ENCODE peak calls at places on chromosome 22, in six cellular contexts. N, M, T, J, W and S are unnamed samples. For H3K36me3, the result is how much of the 10 kb centered on the place peaks cover.

GRCh38 chr22:26887456-26887855 is 230.1 kb downstream of the MIAT start:
- DNase-seq in N (peak), M (peak), T (peak), J (peak), W (no peak), S (no peak)

GRCh38 chr22:42966389-42966998 is 48.5 kb downstream of the PACSIN2 start:
- DNase-seq in N (no peak), M (peak), T (no peak), J (peak), W (no peak), S (no peak)

GRCh38 chr22:17779286-17780115 is 5.2 kb upstream of the BID start:
- DNase-seq in N (no peak), M (no peak), T (no peak), J (no peak), W (no peak), S (no peak)

GRCh38 chr22:32855023-32855756 is 53.7 kb downstream of the TIMP3 start:
- DNase-seq in N (no peak), M (no peak), T (no peak), J (no peak), W (no peak), S (no peak)

GRCh38 chr22:37716708-37717107 is 19.9 kb downstream of the TRIOBP start:
- DNase-seq in N (no peak), M (no peak), T (no peak), J (no peak), W (no peak), S (no peak)

GRCh38 chr22:28544431-28544868 is 135.2 kb downstream of the TTC28 start:
- DNase-seq in N (no peak), M (no peak), T (peak), J (peak), W (no peak), S (no peak)

GRCh38 chr22:36467946-36468345 is 13.5 kb downstream of the TXN2 start:
- DNase-seq in N (no peak), M (peak), T (no peak), J (peak), W (no peak), S (no peak)

GRCh38 chr22:34111210-34111824 is 191.0 kb upstream of the LARGE1 start:
- DNase-seq in N (peak), M (no peak), T (peak), J (no peak), W (peak), S (no peak)

GRCh38 chr22:40628354-40629042 is 8.0 kb downstream of the MRTFA start:
- DNase-seq in N (no peak), M (no peak), T (no peak), J (peak), W (no peak), S (no peak)

GRCh38 chr22:25909988-25910387 is 168.0 kb downstream of the MYO18B start:
- DNase-seq in N (no peak), M (no peak), T (no peak), J (no peak), W (no peak), S (no peak)

GRCh38 chr22:38954414-38955043 is 2.9 kb upstream of the APOBEC3A start:
- DNase-seq in N (no peak), M (no peak), T (no peak), J (no peak), W (no peak), S (no peak)

GRCh38 chr22:44575344-44576268 is 77.6 kb upstream of the RTL6 start:
- DNase-seq in N (no peak), M (no peak), T (no peak), J (no peak), W (no peak), S (no peak)

GRCh38 chr22:44587004-44587793 is 89.2 kb upstream of the RTL6 start:
- DNase-seq in N (no peak), M (no peak), T (peak), J (peak), W (no peak), S (no peak)

GRCh38 chr22:20581503-20582170 is 74.2 kb downstream of the MED15 start:
- DNase-seq in N (no peak), M (no peak), T (no peak), J (no peak), W (no peak), S (no peak)
- H3K36me3 ChIP-seq in N (under half), M (half or more), T (under half), J (under half), W (under half), S (under half)

GRCh38 chr22:46757104-46757503 is 5.3 kb upstream of the TBC1D22A start:
- DNase-seq in N (no peak), M (no peak), T (no peak), J (no peak), W (no peak), S (no peak)

GRCh38 chr22:46758098-46758497 is 4.4 kb upstream of the TBC1D22A start:
- DNase-seq in N (no peak), M (no peak), T (no peak), J (no peak), W (no peak), S (no peak)

GRCh38 chr22:46754826-46755225 is 7.6 kb upstream of the TBC1D22A start:
- DNase-seq in N (no peak), M (no peak), T (no peak), J (no peak), W (no peak), S (no peak)

GRCh38 chr22:46754110-46754799 is 8.2 kb upstream of the TBC1D22A start:
- DNase-seq in N (no peak), M (peak), T (no peak), J (peak), W (peak), S (peak)

GRCh38 chr22:46756097-46756496 is 6.4 kb upstream of the TBC1D22A start:
- DNase-seq in N (no peak), M (no peak), T (peak), J (no peak), W (no peak), S (no peak)
- H3K36me3 ChIP-seq in N (under half), M (under half), T (under half), J (under half), W (under half), S (under half)

DNA sequence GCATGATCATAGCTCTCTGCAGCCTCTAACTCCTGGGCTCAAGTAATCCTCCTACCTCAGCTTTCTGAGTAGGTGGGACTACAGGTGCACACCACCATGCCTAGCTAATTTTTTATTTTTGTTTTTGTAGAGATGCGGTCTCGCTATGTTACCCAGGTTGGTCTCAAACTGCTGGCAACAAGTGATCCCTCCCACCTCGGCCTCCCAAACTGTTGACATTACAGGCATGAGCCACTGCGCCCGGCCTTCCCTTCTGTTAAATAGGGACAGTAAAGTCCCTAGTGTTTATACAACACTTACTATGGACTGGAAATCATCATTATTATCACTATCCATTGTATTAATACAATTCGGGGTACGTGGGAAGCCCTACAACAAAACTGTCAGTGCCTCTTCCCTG is 12.6 kb downstream of the SELENOM start:
- DNase-seq in N (no peak), M (no peak), T (no peak), J (no peak), W (no peak), S (no peak)
- H3K36me3 ChIP-seq in N (under half), M (half or more), T (under half), J (half or more), W (under half), S (half or more)

DNA sequence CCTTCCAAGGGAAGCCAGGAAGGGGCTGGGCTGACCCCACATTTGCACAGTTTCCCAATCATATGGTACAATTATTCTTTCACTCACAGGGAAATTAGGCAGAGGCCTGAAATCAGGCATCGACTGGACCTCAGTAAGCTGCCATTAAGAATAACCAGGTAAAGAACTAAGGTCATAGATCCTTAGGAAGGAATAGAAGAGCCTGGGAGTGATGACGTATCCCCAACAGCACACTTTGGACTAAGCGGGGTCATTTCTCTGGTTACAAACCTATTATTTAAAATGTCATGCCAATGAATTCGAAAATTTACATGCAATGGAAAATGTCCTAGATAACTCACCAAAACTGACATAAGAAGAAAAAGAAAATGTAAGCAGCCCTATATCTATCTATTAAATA is 118.2 kb downstream of the BRD1 start:
- DNase-seq in N (no peak), M (no peak), T (no peak), J (no peak), W (no peak), S (no peak)
- H3K36me3 ChIP-seq in N (under half), M (under half), T (under half), J (under half), W (under half), S (under half)

GRCh38 chr22:35407352-35407751 is 7.4 kb downstream of the MCM5 start:
- DNase-seq in N (no peak), M (no peak), T (no peak), J (no peak), W (no peak), S (no peak)

GRCh38 chr22:35409783-35410662 is 10.1 kb downstream of the MCM5 start:
- DNase-seq in N (no peak), M (no peak), T (no peak), J (no peak), W (peak), S (no peak)

GRCh38 chr22:35410663-35411034 is 10.7 kb downstream of the MCM5 start:
- DNase-seq in N (no peak), M (no peak), T (no peak), J (no peak), W (no peak), S (no peak)

GRCh38 chr22:35413624-35414023 is 13.7 kb downstream of the MCM5 start:
- DNase-seq in N (no peak), M (no peak), T (no peak), J (no peak), W (no peak), S (no peak)

GRCh38 chr22:35411112-35411511 is 11.2 kb downstream of the MCM5 start:
- DNase-seq in N (no peak), M (no peak), T (peak), J (no peak), W (peak), S (no peak)
- H3K36me3 ChIP-seq in N (under half), M (half or more), T (half or more), J (under half), W (under half), S (under half)

DNA sequence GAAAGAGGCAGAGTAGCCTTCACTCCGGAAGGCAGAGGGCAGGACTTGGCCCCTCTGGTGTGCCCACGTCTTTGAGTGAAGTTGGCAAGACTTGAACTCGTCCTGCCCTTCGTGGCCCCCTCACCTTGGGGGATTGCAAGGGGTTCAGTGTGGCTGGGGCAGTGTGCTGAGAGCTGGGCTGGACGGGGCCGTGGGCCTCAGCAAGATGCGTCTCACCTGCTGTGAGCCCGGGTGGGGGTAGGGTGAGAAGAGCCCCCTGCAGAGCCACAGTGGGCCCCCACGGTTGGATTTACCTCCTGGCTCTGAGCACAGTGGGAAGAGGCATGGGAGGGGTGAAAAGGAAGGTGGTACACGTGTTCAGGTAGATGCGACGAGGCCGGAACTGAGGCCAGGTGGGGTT is 81.4 kb upstream of the ATXN10 start:
- DNase-seq in N (no peak), M (no peak), T (no peak), J (no peak), W (no peak), S (no peak)
- H3K36me3 ChIP-seq in N (under half), M (under half), T (under half), J (under half), W (under half), S (under half)